ENCODE peak calls at places on chromosomes 12 and 14, in eight cellular contexts. P is adrenal gland; T is CD8-positive, alpha-beta memory T cell; S is A673; W is body of pancreas; E is tibial artery; A is neuronal stem cell; I is Peyer's patch. O is an unnamed sample.

GRCh38 chr14:72558721-72559120 is 335.2 kb downstream of the DPF3 start:
- DNase-seq in P (no peak), T (no peak), S (no peak), W (no peak), E (no peak), A (no peak), I (no peak), O (no peak)

GRCh38 chr12:53376747-53377146 is 3.2 kb upstream of the SP1 start:
- DNase-seq in P (no peak), T (no peak), S (no peak), W (no peak), E (no peak), A (no peak), I (no peak), O (no peak)

GRCh38 chr14:89180546-89180945 is 236.5 kb downstream of the FOXN3 start:
- DNase-seq in P (no peak), T (no peak), S (no peak), W (no peak), E (no peak), A (no peak), I (no peak), O (no peak)

GRCh38 chr12:26746315-26746714 is 86.7 kb downstream of the ITPR2 start:
- DNase-seq in P (no peak), T (no peak), S (peak), W (no peak), E (no peak), A (no peak), I (no peak), O (no peak)

GRCh38 chr12:47744005-47744651 is 14.6 kb downstream of the RAPGEF3 start:
- DNase-seq in P (no peak), T (peak), S (no peak), W (peak), E (no peak), A (no peak), I (peak), O (peak)

GRCh38 chr12:120529641-120530314 is 820 bp upstream of the COQ5 start:
- DNase-seq in P (no peak), T (no peak), S (peak), W (peak), E (no peak), A (peak), I (no peak), O (peak)

GRCh38 chr12:13135336-13136178 is 32.1 kb upstream of the GSG1 start:
- DNase-seq in P (peak), T (no peak), S (no peak), W (peak), E (peak), A (no peak), I (no peak), O (peak)

GRCh38 chr14:100062602-100063001 is 2.6 kb upstream of the EVL start:
- DNase-seq in P (no peak), T (no peak), S (no peak), W (no peak), E (no peak), A (no peak), I (no peak), O (no peak)

GRCh38 chr12:89328483-89329030 is 23.7 kb downstream of the DUSP6 start:
- DNase-seq in P (no peak), T (no peak), S (no peak), W (no peak), E (no peak), A (no peak), I (no peak), O (no peak)

GRCh38 chr14:68124885-68125731 is 305.5 kb downstream of the RAD51B start:
- DNase-seq in P (no peak), T (no peak), S (no peak), W (no peak), E (no peak), A (no peak), I (no peak), O (no peak)

GRCh38 chr12:51961834-51962233 is 10.3 kb downstream of the ACVR1B start:
- DNase-seq in P (no peak), T (no peak), S (no peak), W (no peak), E (no peak), A (no peak), I (no peak), O (no peak)

GRCh38 chr12:26121841-26122680 is 2.8 kb downstream of the BHLHE41 start:
- DNase-seq in P (peak), T (peak), S (peak), W (peak), E (peak), A (no peak), I (peak), O (no peak)

GRCh38 chr12:1050059-1050707 is 59.2 kb downstream of the ERC1 start:
- DNase-seq in P (no peak), T (no peak), S (no peak), W (no peak), E (no peak), A (no peak), I (no peak), O (no peak)

GRCh38 chr14:20743556-20743955 is 2.1 kb upstream of the EDDM3A start:
- DNase-seq in P (no peak), T (no peak), S (no peak), W (no peak), E (no peak), A (no peak), I (no peak), O (peak)

GRCh38 chr12:15496738-15497137 is 174.4 kb downstream of the PTPRO start:
- DNase-seq in P (no peak), T (no peak), S (no peak), W (no peak), E (no peak), A (no peak), I (no peak), O (no peak)

GRCh38 chr12:127272864-127273263 is 994.1 kb upstream of the TMEM132C start:
- DNase-seq in P (no peak), T (no peak), S (no peak), W (no peak), E (no peak), A (no peak), I (no peak), O (no peak)

GRCh38 chr14:32259368-32260013 is 56.4 kb upstream of the RNU6-8 start:
- DNase-seq in P (no peak), T (no peak), S (peak), W (no peak), E (no peak), A (no peak), I (peak), O (no peak)

GRCh38 chr14:32313977-32314376 is 15.1 kb upstream of the AKAP6 start:
- DNase-seq in P (no peak), T (no peak), S (no peak), W (no peak), E (no peak), A (no peak), I (peak), O (peak)

GRCh38 chr12:49482095-49483051 is 56.5 kb upstream of the KCNH3 start:
- DNase-seq in P (no peak), T (no peak), S (no peak), W (no peak), E (no peak), A (no peak), I (no peak), O (no peak)

GRCh38 chr14:96363751-96364336 is 518 bp downstream of the GSKIP start:
- DNase-seq in P (peak), T (no peak), S (peak), W (peak), E (no peak), A (no peak), I (peak), O (peak)

GRCh38 chr14:103516426-103517171 is 6.0 kb downstream of the CKB start:
- DNase-seq in P (no peak), T (no peak), S (no peak), W (no peak), E (no peak), A (no peak), I (no peak), O (no peak)

GRCh38 chr14:100692859-100693558 is 33.7 kb upstream of the DLK1 start:
- DNase-seq in P (peak), T (no peak), S (peak), W (no peak), E (no peak), A (no peak), I (no peak), O (peak)

GRCh38 chr12:132761911-132762583 is 415 bp upstream of the ANKLE2 start:
- DNase-seq in P (peak), T (peak), S (peak), W (peak), E (peak), A (peak), I (peak), O (peak)

GRCh38 chr12:49092086-49092815 is 2.4 kb downstream of the DHH start:
- DNase-seq in P (no peak), T (peak), S (peak), W (peak), E (no peak), A (peak), I (peak), O (no peak)

GRCh38 chr12:74129702-74130101 is 407.9 kb upstream of the ATXN7L3B start:
- DNase-seq in P (no peak), T (no peak), S (no peak), W (no peak), E (no peak), A (no peak), I (no peak), O (no peak)

GRCh38 chr12:55172686-55173085 is 46.5 kb downstream of the OR9K2 start:
- DNase-seq in P (no peak), T (no peak), S (no peak), W (no peak), E (no peak), A (no peak), I (no peak), O (no peak)

GRCh38 chr12:84069079-84069661 is 843.4 kb downstream of the SLC6A15 start:
- DNase-seq in P (no peak), T (no peak), S (no peak), W (no peak), E (no peak), A (no peak), I (no peak), O (no peak)

GRCh38 chr12:34105392-34105933 is 83.2 kb downstream of the ALG10 start:
- DNase-seq in P (no peak), T (no peak), S (no peak), W (no peak), E (no peak), A (no peak), I (no peak), O (no peak)

GRCh38 chr12:113142173-113142885 is 6.8 kb upstream of the RASAL1 start:
- DNase-seq in P (peak), T (no peak), S (no peak), W (peak), E (peak), A (no peak), I (peak), O (no peak)

GRCh38 chr14:78405071-78405856 is 235.1 kb downstream of the NRXN3 start:
- DNase-seq in P (no peak), T (no peak), S (no peak), W (no peak), E (no peak), A (no peak), I (no peak), O (no peak)

GRCh38 chr12:115749071-115749470 is 528.4 kb downstream of the MED13L start:
- DNase-seq in P (no peak), T (no peak), S (no peak), W (no peak), E (no peak), A (no peak), I (no peak), O (no peak)

GRCh38 chr12:49893753-49894752 is 9.6 kb downstream of the FAIM2 start:
- DNase-seq in P (no peak), T (no peak), S (peak), W (peak), E (no peak), A (no peak), I (no peak), O (peak)

GRCh38 chr14:102201369-102201748 is 61.7 kb downstream of the WDR20 start:
- DNase-seq in P (no peak), T (no peak), S (no peak), W (no peak), E (no peak), A (no peak), I (no peak), O (no peak)

GRCh38 chr12:57740656-57741412 is 2.3 kb upstream of the AGAP2 start:
- DNase-seq in P (no peak), T (peak), S (no peak), W (no peak), E (no peak), A (no peak), I (peak), O (no peak)

GRCh38 chr14:105860615-105861580 is 334.5 kb downstream of the TMEM121 start:
- DNase-seq in P (no peak), T (no peak), S (no peak), W (peak), E (no peak), A (no peak), I (peak), O (no peak)

GRCh38 chr12:63843613-63844390 is 698 bp upstream of the SRGAP1 start:
- DNase-seq in P (peak), T (peak), S (peak), W (peak), E (peak), A (peak), I (peak), O (peak)

GRCh38 chr14:23646648-23647549 is 10.7 kb downstream of the DHRS2 start:
- DNase-seq in P (no peak), T (no peak), S (no peak), W (no peak), E (no peak), A (no peak), I (no peak), O (no peak)

GRCh38 chr12:52454411-52455201 is 2.7 kb upstream of the KRT6B start:
- DNase-seq in P (no peak), T (no peak), S (no peak), W (no peak), E (no peak), A (no peak), I (no peak), O (no peak)

GRCh38 chr12:46212108-46212982 is 56.5 kb downstream of the SLC38A1 start:
- DNase-seq in P (no peak), T (no peak), S (peak), W (no peak), E (no peak), A (no peak), I (no peak), O (no peak)

GRCh38 chr12:46208370-46208769 is 60.5 kb downstream of the SLC38A1 start:
- DNase-seq in P (no peak), T (no peak), S (no peak), W (no peak), E (no peak), A (no peak), I (no peak), O (no peak)

GRCh38 chr12:46209914-46210834 is 58.7 kb downstream of the SLC38A1 start:
- DNase-seq in P (no peak), T (peak), S (peak), W (peak), E (no peak), A (no peak), I (peak), O (peak)

GRCh38 chr12:46209165-46209564 is 59.7 kb downstream of the SLC38A1 start:
- DNase-seq in P (no peak), T (no peak), S (peak), W (no peak), E (no peak), A (no peak), I (no peak), O (no peak)

DNA sequence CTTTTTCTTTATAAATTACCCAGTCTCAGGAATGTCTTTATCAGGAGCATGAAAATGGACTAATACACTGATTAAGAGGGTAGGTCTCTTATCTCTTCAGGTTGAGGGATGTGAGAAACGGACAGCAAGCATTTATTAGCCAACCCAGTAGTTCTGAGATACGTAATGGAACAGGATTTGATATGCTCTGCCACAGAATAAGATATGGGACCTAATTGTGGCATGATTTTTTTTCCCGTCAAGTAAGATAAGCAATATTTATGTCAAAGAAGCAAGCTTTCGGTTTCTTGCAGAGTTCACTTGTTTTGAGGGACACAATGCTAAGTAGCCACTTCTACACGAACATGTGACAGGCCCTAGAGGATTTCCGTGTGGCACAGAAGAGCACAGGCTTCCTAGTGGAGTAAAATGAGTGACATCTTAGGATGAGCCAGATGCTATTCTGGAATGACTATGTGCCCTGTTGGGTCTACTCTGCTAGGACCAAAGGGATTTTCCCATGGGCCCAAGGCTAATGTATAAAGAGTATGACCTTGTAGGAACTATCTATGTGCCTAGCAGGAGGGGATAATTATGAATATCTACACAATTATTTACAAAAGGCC is 57.9 kb downstream of the SLC38A1 start:
- DNase-seq in P (no peak), T (no peak), S (no peak), W (no peak), E (no peak), A (no peak), I (no peak), O (no peak)
- H3K27ac ChIP-seq in P (no peak), T (no peak), S (no peak), W (peak), E (no peak), A (no peak), I (peak), O (no peak)

DNA sequence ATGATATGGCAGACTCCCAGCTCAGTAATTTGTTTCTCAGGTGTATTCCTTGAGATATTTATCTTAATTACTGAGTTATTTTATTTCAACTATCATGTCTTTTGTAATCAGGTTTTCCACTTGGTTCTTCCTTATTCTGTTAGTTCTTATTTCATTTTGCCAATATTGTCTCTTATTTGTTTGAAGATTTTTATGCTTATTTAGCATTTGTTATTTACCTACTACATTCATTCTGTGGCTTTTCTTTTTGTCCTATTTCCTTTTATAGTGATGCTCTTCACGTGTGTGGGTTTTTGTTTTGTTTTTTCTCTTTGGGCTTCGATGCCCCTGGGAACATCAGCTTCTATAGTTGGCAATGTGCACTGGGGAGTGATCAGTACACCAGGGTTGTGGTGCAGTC is 40.5 kb upstream of the CRADD start:
- DNase-seq in P (no peak), T (no peak), S (no peak), W (no peak), E (no peak), A (no peak), I (no peak), O (no peak)
- H3K27ac ChIP-seq in P (no peak), T (no peak), S (no peak), W (no peak), E (no peak), A (no peak), I (no peak), O (no peak)

GRCh38 chr12:95099270-95099790 is 25.9 kb upstream of the NR2C1 start:
- DNase-seq in P (no peak), T (no peak), S (no peak), W (no peak), E (no peak), A (no peak), I (no peak), O (no peak)
- H3K27ac ChIP-seq in P (no peak), T (no peak), S (no peak), W (no peak), E (no peak), A (no peak), I (no peak), O (no peak)

GRCh38 chr14:64721391-64721791 is 17.2 kb downstream of the PLEKHG3 start:
- DNase-seq in P (no peak), T (no peak), S (peak), W (peak), E (peak), A (no peak), I (peak), O (no peak)

GRCh38 chr14:64720190-64720589 is 16.0 kb downstream of the PLEKHG3 start:
- DNase-seq in P (no peak), T (no peak), S (no peak), W (peak), E (peak), A (no peak), I (peak), O (no peak)

GRCh38 chr14:64722842-64723447 is 18.7 kb downstream of the PLEKHG3 start:
- DNase-seq in P (no peak), T (peak), S (no peak), W (no peak), E (peak), A (no peak), I (no peak), O (no peak)

GRCh38 chr14:64723691-64724577 is 19.7 kb downstream of the PLEKHG3 start:
- DNase-seq in P (no peak), T (peak), S (no peak), W (no peak), E (peak), A (no peak), I (peak), O (no peak)

DNA sequence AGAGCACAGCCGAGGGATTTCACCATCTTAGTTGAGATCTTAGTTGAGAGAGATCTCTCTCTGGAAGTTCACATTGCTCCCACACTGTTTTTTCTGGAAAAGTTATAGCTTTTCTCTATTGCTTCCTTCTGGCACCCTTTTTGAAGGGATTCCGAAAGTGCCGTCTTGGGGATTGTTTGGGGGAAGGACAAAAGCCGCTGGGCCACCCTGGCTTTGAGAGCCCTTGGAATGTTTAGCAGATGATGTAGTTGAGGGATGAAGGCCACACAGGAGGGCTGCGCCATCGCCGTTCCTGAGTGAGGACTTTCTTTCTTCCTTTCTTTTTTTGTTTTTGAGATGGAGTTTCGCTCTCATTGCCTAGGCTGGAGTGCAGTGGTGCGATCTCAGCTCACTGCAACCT is 17.7 kb downstream of the PLEKHG3 start:
- DNase-seq in P (no peak), T (no peak), S (no peak), W (no peak), E (no peak), A (no peak), I (peak), O (no peak)
- H3K27ac ChIP-seq in P (no peak), T (no peak), S (peak), W (peak), E (peak), A (no peak), I (peak), O (peak)

GRCh38 chr12:109820921-109821381 is 12.2 kb downstream of the TRPV4 start:
- DNase-seq in P (no peak), T (no peak), S (no peak), W (no peak), E (no peak), A (no peak), I (no peak), O (peak)
- H3K27ac ChIP-seq in P (no peak), T (no peak), S (no peak), W (no peak), E (no peak), A (no peak), I (no peak), O (peak)

GRCh38 chr12:106646472-106646871 is 63.7 kb downstream of the RFX4 start:
- DNase-seq in P (no peak), T (no peak), S (no peak), W (no peak), E (no peak), A (no peak), I (no peak), O (no peak)
- H3K27ac ChIP-seq in P (no peak), T (no peak), S (no peak), W (peak), E (no peak), A (no peak), I (no peak), O (no peak)

O was measured in prostate gland.